ENCODE peak calls at places on chromosomes 11 and 22, in six cellular contexts. W is GM12892, K is H1, S is K562, G is GM12878, C is HepG2. B is an unnamed sample.
A peak's percentile ranks its signal among the peaks of the same experiment; 100 is the strongest.

GRCh38 chr22:25709758-25710157 is 32.2 kb upstream of the MYO18B start:
- DNase-seq in W (no peak), K (no peak), S (no peak), G (peak; percentile 12), C (no peak), B (no peak)

GRCh38 chr11:12182650-12183511 is 72.5 kb downstream of the MICAL2 start:
- DNase-seq in W (no peak), K (no peak), S (peak; percentile 91), G (no peak), C (peak; percentile 58), B (no peak)

GRCh38 chr11:126362879-126363655 is 7.6 kb downstream of the ST3GAL4 start:
- DNase-seq in W (no peak), K (peak; percentile 40), S (no peak), G (no peak), C (no peak), B (no peak)

GRCh38 chr11:134252539-134253188 is 488 bp downstream of the THYN1 start:
- DNase-seq in W (no peak), K (no peak), S (no peak), G (no peak), C (no peak), B (no peak)

GRCh38 chr11:117345039-117345438 is 17.4 kb downstream of the CEP164 start:
- DNase-seq in W (no peak), K (no peak), S (no peak), G (no peak), C (no peak), B (no peak)

GRCh38 chr11:5274340-5274739 is 4.6 kb upstream of the HBE1 start:
- DNase-seq in W (no peak), K (no peak), S (no peak), G (no peak), C (no peak), B (no peak)

GRCh38 chr11:93528757-93529639 is 14.2 kb downstream of the SMCO4 start:
- DNase-seq in W (no peak), K (no peak), S (no peak), G (no peak), C (no peak), B (no peak)

GRCh38 chr22:19637405-19638281 is 76.7 kb upstream of the SEPTIN5 start:
- DNase-seq in W (no peak), K (no peak), S (no peak), G (no peak), C (no peak), B (no peak)

GRCh38 chr22:24954114-24954463 is 1.6 kb downstream of the KIAA1671 start:
- DNase-seq in W (no peak), K (no peak), S (no peak), G (no peak), C (peak; percentile 43), B (no peak)

GRCh38 chr11:45079567-45079942 is 66.9 kb upstream of the PRDM11 start:
- DNase-seq in W (no peak), K (no peak), S (no peak), G (no peak), C (no peak), B (no peak)

GRCh38 chr22:37019309-37020191 is at the start of the genes MPST and TST:
- DNase-seq in W (peak; percentile 69), K (peak; percentile 79), S (peak; percentile 77), G (no peak), C (peak; percentile 62), B (peak; percentile 80)

GRCh38 chr11:45319077-45319476 is 32.9 kb upstream of the SYT13 start:
- DNase-seq in W (no peak), K (no peak), S (no peak), G (no peak), C (no peak), B (no peak)

GRCh38 chr22:47376901-47377520 is 614.6 kb downstream of the TBC1D22A start:
- DNase-seq in W (no peak), K (no peak), S (no peak), G (no peak), C (no peak), B (no peak)

GRCh38 chr11:1335811-1336761 is 26.7 kb upstream of the TOLLIP start:
- DNase-seq in W (no peak), K (peak; percentile 65), S (peak; percentile 77), G (no peak), C (peak; percentile 26), B (no peak)

GRCh38 chr11:16925495-16926065 is 88.6 kb downstream of the PLEKHA7 start:
- DNase-seq in W (no peak), K (peak; percentile 77), S (no peak), G (no peak), C (peak; percentile 64), B (peak; percentile 33)

GRCh38 chr22:50227588-50228215 is 17.1 kb downstream of the TUBGCP6 start:
- DNase-seq in W (no peak), K (no peak), S (no peak), G (no peak), C (no peak), B (no peak)

GRCh38 chr11:99418927-99419707 is 398.4 kb downstream of the CNTN5 start:
- DNase-seq in W (no peak), K (no peak), S (no peak), G (no peak), C (no peak), B (no peak)

GRCh38 chr11:115912484-115912945 is 408.3 kb upstream of the CADM1 start:
- DNase-seq in W (no peak), K (no peak), S (no peak), G (no peak), C (no peak), B (no peak)

GRCh38 chr11:87263439-87263838 is 225.7 kb downstream of the TMEM135 start:
- DNase-seq in W (no peak), K (no peak), S (no peak), G (no peak), C (no peak), B (no peak)

GRCh38 chr11:1121343-1122331 is 36.1 kb upstream of the MUC5AC start:
- DNase-seq in W (peak; percentile 32), K (no peak), S (no peak), G (no peak), C (no peak), B (peak; percentile 21)

GRCh38 chr22:22721681-22722309 is 77.4 kb downstream of the GGTLC2 start:
- DNase-seq in W (no peak), K (no peak), S (peak; percentile 67), G (peak; percentile 55), C (no peak), B (no peak)

GRCh38 chr11:129814244-129814992 is 1.2 kb upstream of the TMEM45B start:
- DNase-seq in W (no peak), K (no peak), S (peak; percentile 65), G (no peak), C (no peak), B (no peak)

GRCh38 chr22:44884968-44885805 is 124.6 kb downstream of the PHF21B start:
- DNase-seq in W (no peak), K (no peak), S (no peak), G (no peak), C (peak; percentile 18), B (no peak)

GRCh38 chr11:77130763-77131513 is 2.9 kb downstream of the MYO7A start:
- DNase-seq in W (no peak), K (no peak), S (no peak), G (no peak), C (peak; percentile 82), B (no peak)

GRCh38 chr11:135017296-135017695 is 605.3 kb upstream of the B3GAT1 start:
- DNase-seq in W (no peak), K (no peak), S (no peak), G (no peak), C (no peak), B (no peak)

GRCh38 chr11:71452354-71453020 is 516 bp upstream of the NADSYN1 start:
- DNase-seq in W (no peak), K (no peak), S (no peak), G (no peak), C (peak; percentile 11), B (no peak)
- TF ChIP-seq POLR2A in W (peak; percentile 2), K (no peak), S (no peak), G (no peak), C (no peak), B (peak; percentile 15)

DNA sequence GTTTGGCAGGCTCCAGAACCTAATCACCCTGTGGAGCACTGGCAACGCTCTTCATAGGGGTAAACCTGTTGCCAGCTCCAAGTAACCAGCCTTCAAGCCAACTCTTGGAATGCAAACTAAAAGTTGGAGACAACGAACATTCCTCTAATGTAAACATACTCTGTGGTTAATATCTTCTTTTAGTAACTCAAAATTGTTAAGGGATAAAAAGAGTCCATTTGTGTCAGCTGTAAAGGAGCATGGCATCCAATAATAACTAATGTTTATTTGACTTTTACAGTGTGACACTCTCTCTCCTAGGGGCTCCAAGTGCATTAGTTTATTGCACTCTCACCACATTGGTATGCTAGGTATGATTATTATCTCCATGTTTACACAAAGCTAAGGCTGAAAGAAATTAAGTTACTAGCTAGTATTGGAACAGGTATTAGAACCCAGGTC is 31.0 kb upstream of the AMOTL1 start:
- DNase-seq in W (no peak), K (no peak), S (no peak), G (no peak), C (peak; percentile 11), B (no peak)
- TF ChIP-seq TAF1 in W (no peak), K (no peak), S (no peak), G (no peak), C (no peak), B (no peak)

GRCh38 chr11:111461460-111462240 is 50.5 kb downstream of the BTG4 start:
- DNase-seq in W (no peak), K (no peak), S (no peak), G (no peak), C (no peak), B (no peak)

GRCh38 chr11:111457731-111458368 is 54.3 kb downstream of the BTG4 start:
- DNase-seq in W (no peak), K (no peak), S (no peak), G (no peak), C (no peak), B (no peak)

GRCh38 chr11:111460340-111460739 is 51.8 kb downstream of the BTG4 start:
- DNase-seq in W (no peak), K (no peak), S (no peak), G (no peak), C (no peak), B (no peak)

GRCh38 chr11:111460752-111461305 is 51.4 kb downstream of the BTG4 start:
- DNase-seq in W (no peak), K (no peak), S (no peak), G (no peak), C (no peak), B (no peak)

DNA sequence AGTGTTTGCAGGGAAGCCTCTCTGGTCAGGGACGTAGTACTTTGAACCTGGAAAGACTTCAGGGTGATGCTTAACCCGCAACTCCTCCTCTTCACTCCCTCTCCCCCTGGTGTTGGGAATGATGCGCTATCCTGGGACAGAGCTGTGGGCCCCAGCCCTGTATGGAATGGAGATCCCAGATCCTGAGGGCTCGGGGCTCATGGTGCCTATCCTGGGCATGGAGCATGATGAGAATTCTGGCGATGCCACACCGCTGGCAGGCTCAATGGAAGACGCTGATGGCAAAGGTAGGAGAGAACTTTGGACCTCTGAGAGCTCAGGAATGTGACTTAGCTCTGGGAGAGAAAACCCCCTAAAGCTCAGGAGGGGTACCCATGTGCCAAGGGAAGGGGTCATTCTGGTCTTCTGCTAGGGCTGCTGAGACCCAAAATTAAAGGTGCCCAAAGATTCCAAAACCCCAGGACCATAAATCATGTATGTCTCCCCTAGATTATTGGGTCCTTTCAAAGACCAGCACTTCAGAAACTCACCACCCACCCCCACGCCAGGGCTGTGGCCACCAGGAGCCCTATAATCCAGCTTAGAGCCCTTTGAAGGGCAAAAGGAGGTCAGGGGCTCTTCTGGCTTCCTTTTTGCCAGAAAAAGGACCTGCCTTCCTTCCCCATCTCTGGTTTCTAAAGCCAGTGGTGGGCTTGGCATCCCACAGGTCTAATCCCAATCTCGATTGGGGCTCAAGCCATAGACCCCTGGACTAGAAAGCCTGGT is 52.5 kb downstream of the BTG4 start:
- DNase-seq in W (no peak), K (no peak), S (no peak), G (no peak), C (peak; percentile 37), B (no peak)
- TF ChIP-seq POLR2A in W (no peak), K (no peak), S (no peak), G (no peak), C (no peak), B (no peak)

GRCh38 chr11:33723238-33723881 is 12.9 kb downstream of the CD59 start:
- DNase-seq in W (no peak), K (no peak), S (peak; percentile 80), G (no peak), C (no peak), B (no peak)
- TF ChIP-seq TAF1 in W (no peak), K (no peak), S (no peak), G (no peak), C (no peak), B (no peak)